ENCODE peak calls at places on chromosomes 6 and 20, in five cellular contexts. One of them, this sample, is unnamed.

GRCh38 chr6:47358440-47359225 is 48.9 kb upstream of the TNFRSF21 start:
- DNase-seq in IMR-90: no peak
- DNase-seq in HepG2: no peak
- DNase-seq in K562: no peak
- DNase-seq in GM12878: peak; percentile 11
- DNase-seq in this sample: no peak

GRCh38 chr6:116530436-116530835 is 15.0 kb downstream of the TRAPPC3L start:
- DNase-seq in IMR-90: peak; percentile 79
- DNase-seq in HepG2: peak; percentile 14
- DNase-seq in K562: no peak
- DNase-seq in GM12878: no peak
- DNase-seq in this sample: no peak

GRCh38 chr6:112331306-112331705 is 15.8 kb upstream of the RFPL4B start:
- DNase-seq in IMR-90: no peak
- DNase-seq in HepG2: no peak
- DNase-seq in K562: no peak
- DNase-seq in GM12878: no peak
- DNase-seq in this sample: no peak

GRCh38 chr6:166763606-166764472 is 136.8 kb upstream of the RPS6KA2 start:
- DNase-seq in IMR-90: no peak
- DNase-seq in HepG2: no peak
- DNase-seq in K562: no peak
- DNase-seq in GM12878: no peak
- DNase-seq in this sample: no peak

GRCh38 chr6:106141441-106142237 is 55.5 kb downstream of the PRDM1 start:
- DNase-seq in IMR-90: no peak
- DNase-seq in HepG2: no peak
- DNase-seq in K562: peak; percentile 28
- DNase-seq in GM12878: peak; percentile 85
- DNase-seq in this sample: no peak

GRCh38 chr6:44039839-44040350 is 87.4 kb downstream of the MRPL14 start:
- DNase-seq in IMR-90: no peak
- DNase-seq in HepG2: no peak
- DNase-seq in K562: no peak
- DNase-seq in GM12878: no peak
- DNase-seq in this sample: no peak

GRCh38 chr6:158508450-158508849 is 51.4 kb upstream of the TMEM181 start:
- DNase-seq in IMR-90: no peak
- DNase-seq in HepG2: no peak
- DNase-seq in K562: no peak
- DNase-seq in GM12878: no peak
- DNase-seq in this sample: no peak

GRCh38 chr6:1027795-1028569 is 283.9 kb upstream of the FOXQ1 start:
- DNase-seq in IMR-90: no peak
- DNase-seq in HepG2: no peak
- DNase-seq in K562: no peak
- DNase-seq in GM12878: no peak
- DNase-seq in this sample: no peak

GRCh38 chr6:37279366-37280134 is 21.6 kb upstream of the TMEM217 start:
- DNase-seq in IMR-90: peak; percentile 70
- DNase-seq in HepG2: no peak
- DNase-seq in K562: no peak
- DNase-seq in GM12878: no peak
- DNase-seq in this sample: no peak

GRCh38 chr6:31765910-31766794 is 3.7 kb downstream of the SAPCD1 start:
- DNase-seq in IMR-90: no peak
- DNase-seq in HepG2: peak; percentile 67
- DNase-seq in K562: no peak
- DNase-seq in GM12878: no peak
- DNase-seq in this sample: no peak

GRCh38 chr20:60984666-60985065 is 267.4 kb upstream of the CDH4 start:
- DNase-seq in IMR-90: no peak
- DNase-seq in HepG2: no peak
- DNase-seq in K562: no peak
- DNase-seq in GM12878: no peak
- DNase-seq in this sample: no peak

GRCh38 chr6:110085285-110085684 is 94.2 kb downstream of the WASF1 start:
- DNase-seq in IMR-90: no peak
- DNase-seq in HepG2: no peak
- DNase-seq in K562: no peak
- DNase-seq in GM12878: no peak
- DNase-seq in this sample: no peak

GRCh38 chr20:23242104-23242503 is 108.5 kb upstream of the NXT1 start:
- DNase-seq in IMR-90: no peak
- DNase-seq in HepG2: no peak
- DNase-seq in K562: no peak
- DNase-seq in GM12878: no peak
- DNase-seq in this sample: no peak

GRCh38 chr6:138250513-138251247 is 32.4 kb upstream of the PBOV1 start:
- DNase-seq in IMR-90: peak; percentile 5
- DNase-seq in HepG2: no peak
- DNase-seq in K562: no peak
- DNase-seq in GM12878: no peak
- DNase-seq in this sample: no peak

GRCh38 chr6:27049863-27050781 is 197.4 kb upstream of the PRSS16 start:
- DNase-seq in IMR-90: no peak
- DNase-seq in HepG2: no peak
- DNase-seq in K562: no peak
- DNase-seq in GM12878: no peak
- DNase-seq in this sample: no peak

GRCh38 chr6:135905604-135906300 is 54.3 kb downstream of the PDE7B start:
- DNase-seq in IMR-90: no peak
- DNase-seq in HepG2: no peak
- DNase-seq in K562: no peak
- DNase-seq in GM12878: no peak
- DNase-seq in this sample: no peak

GRCh38 chr6:159959976-159960384 is 8.9 kb upstream of the IGF2R start:
- DNase-seq in IMR-90: peak; percentile 58
- DNase-seq in HepG2: no peak
- DNase-seq in K562: no peak
- DNase-seq in GM12878: no peak
- DNase-seq in this sample: no peak

GRCh38 chr20:36579996-36580545 is 6.7 kb downstream of the TGIF2 start:
- DNase-seq in IMR-90: peak; percentile 77
- DNase-seq in HepG2: no peak
- DNase-seq in K562: no peak
- DNase-seq in GM12878: no peak
- DNase-seq in this sample: no peak

GRCh38 chr6:73854998-73855718 is 159.2 kb downstream of the CD109 start:
- DNase-seq in IMR-90: peak; percentile 73
- DNase-seq in HepG2: peak; percentile 46
- DNase-seq in K562: peak; percentile 29
- DNase-seq in GM12878: no peak
- DNase-seq in this sample: peak; percentile 1

GRCh38 chr6:84422380-84422968 is 195.0 kb upstream of the CEP162 start:
- DNase-seq in IMR-90: peak; percentile 41
- DNase-seq in HepG2: peak; percentile 16
- DNase-seq in K562: peak; percentile 68
- DNase-seq in GM12878: no peak
- DNase-seq in this sample: peak; percentile 18

GRCh38 chr6:32153252-32153834 is 598 bp upstream of the PPT2 start:
- DNase-seq in IMR-90: peak; percentile 41
- DNase-seq in HepG2: peak; percentile 48
- DNase-seq in K562: peak; percentile 68
- DNase-seq in GM12878: no peak
- DNase-seq in this sample: no peak

GRCh38 chr6:49849121-49849907 is 17.0 kb downstream of the CRISP1 start:
- DNase-seq in IMR-90: peak; percentile 55
- DNase-seq in HepG2: peak; percentile 64
- DNase-seq in K562: peak; percentile 66
- DNase-seq in GM12878: no peak
- DNase-seq in this sample: peak; percentile 46

GRCh38 chr6:129567374-129567773 is 142.6 kb downstream of the ARHGAP18 start:
- DNase-seq in IMR-90: no peak
- DNase-seq in HepG2: peak; percentile 23
- DNase-seq in K562: peak; percentile 30
- DNase-seq in GM12878: no peak
- DNase-seq in this sample: no peak

GRCh38 chr20:53594068-53595017 is 704 bp upstream of the ZNF217 start:
- DNase-seq in IMR-90: peak; percentile 90
- DNase-seq in HepG2: peak; percentile 89
- DNase-seq in K562: peak; percentile 90
- DNase-seq in GM12878: no peak
- DNase-seq in this sample: peak; percentile 95

GRCh38 chr20:22652685-22653568 is 68.6 kb upstream of the FOXA2 start:
- DNase-seq in IMR-90: no peak
- DNase-seq in HepG2: no peak
- DNase-seq in K562: no peak
- DNase-seq in GM12878: no peak
- DNase-seq in this sample: no peak

GRCh38 chr6:159720708-159721107 is 6.6 kb upstream of the WTAP start:
- DNase-seq in IMR-90: no peak
- DNase-seq in HepG2: peak; percentile 82
- DNase-seq in K562: peak; percentile 52
- DNase-seq in GM12878: no peak
- DNase-seq in this sample: peak; percentile 53

GRCh38 chr6:156828280-156828703 is 51.1 kb downstream of the ARID1B start:
- DNase-seq in IMR-90: peak; percentile 91
- DNase-seq in HepG2: peak; percentile 39
- DNase-seq in K562: no peak
- DNase-seq in GM12878: no peak
- DNase-seq in this sample: peak; percentile 37

GRCh38 chr6:35534396-35535170 is 21.9 kb upstream of the TULP1 start:
- DNase-seq in IMR-90: no peak
- DNase-seq in HepG2: no peak
- DNase-seq in K562: no peak
- DNase-seq in GM12878: no peak
- DNase-seq in this sample: no peak

GRCh38 chr20:21396921-21397340 is 395 bp downstream of the NKX2-4 start:
- DNase-seq in IMR-90: no peak
- DNase-seq in HepG2: no peak
- DNase-seq in K562: no peak
- DNase-seq in GM12878: no peak
- DNase-seq in this sample: no peak

GRCh38 chr20:46580613-46581012 is 30.2 kb upstream of the OCSTAMP start:
- DNase-seq in IMR-90: no peak
- DNase-seq in HepG2: no peak
- DNase-seq in K562: no peak
- DNase-seq in GM12878: no peak
- DNase-seq in this sample: no peak

GRCh38 chr6:151425561-151425960 is 26.4 kb downstream of the RMND1 start:
- DNase-seq in IMR-90: peak; percentile 20
- DNase-seq in HepG2: no peak
- DNase-seq in K562: no peak
- DNase-seq in GM12878: no peak
- DNase-seq in this sample: no peak

GRCh38 chr6:141195251-141195832 is 937.4 kb upstream of the GJE1 start:
- DNase-seq in IMR-90: no peak
- DNase-seq in HepG2: peak; percentile 30
- DNase-seq in K562: no peak
- DNase-seq in GM12878: no peak
- DNase-seq in this sample: peak; percentile 1

GRCh38 chr6:75935473-75935793 is 137.0 kb downstream of the IMPG1 start:
- DNase-seq in IMR-90: no peak
- DNase-seq in HepG2: no peak
- DNase-seq in K562: no peak
- DNase-seq in GM12878: no peak
- DNase-seq in this sample: no peak

GRCh38 chr6:617485-618100 is 39.3 kb downstream of the HUS1B start:
- DNase-seq in IMR-90: no peak
- DNase-seq in HepG2: no peak
- DNase-seq in K562: no peak
- DNase-seq in GM12878: no peak
- DNase-seq in this sample: peak; percentile 3

GRCh38 chr6:36324715-36325114 is 12.0 kb downstream of the BNIP5 start:
- DNase-seq in IMR-90: no peak
- DNase-seq in HepG2: no peak
- DNase-seq in K562: no peak
- DNase-seq in GM12878: no peak
- DNase-seq in this sample: no peak

GRCh38 chr20:16419138-16419715 is 154.0 kb downstream of the KIF16B start:
- DNase-seq in IMR-90: no peak
- DNase-seq in HepG2: no peak
- DNase-seq in K562: no peak
- DNase-seq in GM12878: no peak
- DNase-seq in this sample: no peak

GRCh38 chr6:122696079-122696478 is 83.4 kb upstream of the FABP7 start:
- DNase-seq in IMR-90: peak; percentile 94
- DNase-seq in HepG2: no peak
- DNase-seq in K562: no peak
- DNase-seq in GM12878: no peak
- DNase-seq in this sample: no peak

GRCh38 chr6:69907981-69908498 is 41.7 kb downstream of the COL19A1 start:
- DNase-seq in IMR-90: peak; percentile 26
- DNase-seq in HepG2: no peak
- DNase-seq in K562: no peak
- DNase-seq in GM12878: no peak
- DNase-seq in this sample: no peak
- TF ChIP-seq USF2 in IMR-90: no peak
- TF ChIP-seq USF2 in HepG2: no peak
- TF ChIP-seq USF2 in K562: no peak
- TF ChIP-seq USF2 in GM12878: no peak
- TF ChIP-seq USF2 in this sample: no peak

GRCh38 chr6:40620546-40620945 is 33.4 kb upstream of the LRFN2 start:
- DNase-seq in IMR-90: no peak
- DNase-seq in HepG2: no peak
- DNase-seq in K562: no peak
- DNase-seq in GM12878: no peak
- DNase-seq in this sample: no peak
- TF ChIP-seq BHLHE40 in IMR-90: no peak
- TF ChIP-seq BHLHE40 in HepG2: no peak
- TF ChIP-seq BHLHE40 in K562: no peak
- TF ChIP-seq BHLHE40 in GM12878: no peak
- TF ChIP-seq BHLHE40 in this sample: no peak

GRCh38 chr20:7650481-7650880 is 289.8 kb downstream of the HAO1 start:
- DNase-seq in IMR-90: no peak
- DNase-seq in HepG2: no peak
- DNase-seq in K562: no peak
- DNase-seq in GM12878: no peak
- DNase-seq in this sample: no peak
- TF ChIP-seq USF2 in IMR-90: no peak
- TF ChIP-seq USF2 in HepG2: no peak
- TF ChIP-seq USF2 in K562: no peak
- TF ChIP-seq USF2 in GM12878: no peak
- TF ChIP-seq USF2 in this sample: no peak

DNA sequence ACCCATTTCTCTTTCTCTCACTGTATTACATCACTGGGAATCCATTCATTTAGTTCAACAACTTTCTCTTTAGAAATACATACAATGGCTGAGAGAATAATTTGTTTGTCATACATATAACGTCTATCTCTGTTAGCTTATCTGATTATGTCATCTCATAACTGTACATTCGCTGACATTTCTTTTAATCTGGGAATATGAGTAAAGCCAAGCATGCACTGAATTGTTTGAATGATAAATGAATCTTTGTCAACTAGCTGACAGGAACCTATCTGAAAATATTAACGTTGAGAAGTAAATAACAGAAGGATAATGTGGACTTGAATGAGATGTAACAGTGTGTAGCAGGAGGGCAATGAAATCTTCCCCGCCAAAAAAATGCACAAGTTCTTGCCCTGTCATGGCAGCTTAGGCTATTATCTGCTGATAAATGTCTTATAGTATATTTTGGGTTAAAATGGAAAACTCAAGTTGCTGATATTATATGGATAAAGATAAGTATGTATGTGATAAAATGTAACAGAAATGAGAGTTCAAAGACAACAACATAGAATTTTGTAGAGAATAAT is 581.2 kb upstream of the ADGRB3 start:
- DNase-seq in IMR-90: no peak
- DNase-seq in HepG2: no peak
- DNase-seq in K562: no peak
- DNase-seq in GM12878: no peak
- DNase-seq in this sample: no peak
- TF ChIP-seq BHLHE40 in IMR-90: no peak
- TF ChIP-seq BHLHE40 in HepG2: no peak
- TF ChIP-seq BHLHE40 in K562: no peak
- TF ChIP-seq BHLHE40 in GM12878: no peak
- TF ChIP-seq BHLHE40 in this sample: no peak

This sample was measured in A549.